ENCODE peak calls at places on chromosomes 1 and 21, in eight cellular contexts. E, O, D, P, G, T, H and Q are unnamed samples.

GRCh38 chr1:113326976-113327375 is 63.3 kb upstream of the MAGI3 start:
- DNase-seq in E (no peak), P (no peak), O (no peak), T (no peak), G (no peak), D (no peak), H (no peak), Q (no peak)

GRCh38 chr1:234922987-234923386 is 205.7 kb downstream of the TOMM20 start:
- DNase-seq in G (no peak), E (no peak), D (no peak), P (no peak), H (no peak), O (no peak), T (no peak), Q (no peak)

GRCh38 chr1:72540674-72541073 is 258.3 kb upstream of the NEGR1 start:
- DNase-seq in T (no peak), E (no peak), H (no peak), O (no peak), P (no peak), D (no peak), G (no peak), Q (no peak)

GRCh38 chr1:8858888-8859706 is 19.4 kb downstream of the ENO1 start:
- DNase-seq in H (no peak), O (peak), D (peak), P (peak), T (peak), G (peak), E (peak), Q (peak)

GRCh38 chr1:51234721-51235425 is 1.2 kb upstream of the RNF11 start:
- DNase-seq in O (peak), G (no peak), D (peak), P (peak), E (no peak), H (peak), T (peak), Q (peak)

GRCh38 chr1:154151311-154151710 is 3.6 kb downstream of the NUP210L start:
- DNase-seq in H (no peak), O (no peak), G (no peak), E (no peak), T (no peak), D (no peak), P (no peak), Q (peak)

GRCh38 chr1:167054531-167054930 is 35.6 kb downstream of the GPA33 start:
- DNase-seq in G (no peak), T (no peak), E (no peak), O (no peak), D (no peak), P (no peak), H (no peak), Q (no peak)

GRCh38 chr1:228276361-228276831 is 68.6 kb downstream of the OBSCN start:
- DNase-seq in D (peak), O (no peak), P (no peak), H (no peak), T (no peak), E (no peak), G (peak), Q (no peak)

GRCh38 chr1:76066390-76066789 is 8.2 kb upstream of the ST6GALNAC3 start:
- DNase-seq in E (no peak), O (no peak), D (peak), H (no peak), T (no peak), P (no peak), G (no peak), Q (no peak)

GRCh38 chr1:9733160-9733789 is 81.7 kb downstream of the PIK3CD start:
- DNase-seq in O (no peak), G (no peak), D (no peak), T (no peak), E (no peak), H (no peak), P (no peak), Q (no peak)

GRCh38 chr1:155223017-155223416 is 14.5 kb downstream of the MTX1 start:
- DNase-seq in P (no peak), H (no peak), E (no peak), D (no peak), O (no peak), G (no peak), T (no peak), Q (no peak)

GRCh38 chr1:5727871-5728643 is 264.2 kb downstream of the NPHP4 start:
- DNase-seq in G (no peak), P (no peak), T (no peak), H (no peak), D (no peak), E (no peak), O (peak), Q (no peak)

GRCh38 chr1:94522304-94522703 is 19.3 kb downstream of the F3 start:
- DNase-seq in E (no peak), P (peak), G (no peak), H (no peak), D (no peak), T (no peak), O (peak), Q (peak)

GRCh38 chr1:203911806-203912205 is 50.4 kb downstream of the SNRPE start:
- DNase-seq in P (no peak), T (no peak), E (no peak), D (no peak), O (no peak), H (no peak), G (no peak), Q (peak)

GRCh38 chr1:3872546-3872945 is 15.3 kb downstream of the DFFB start:
- DNase-seq in T (no peak), D (no peak), H (no peak), E (no peak), O (no peak), P (no peak), G (no peak), Q (no peak)

GRCh38 chr1:160641323-160642280 is 5.2 kb downstream of the SLAMF1 start:
- DNase-seq in D (no peak), P (no peak), O (no peak), T (no peak), H (no peak), E (no peak), G (no peak), Q (no peak)

GRCh38 chr1:204506091-204506968 is 9.9 kb upstream of the MDM4 start:
- DNase-seq in O (peak), D (peak), H (no peak), T (peak), E (peak), P (peak), G (peak), Q (peak)

GRCh38 chr1:29833596-29833995 is 597.3 kb downstream of the PTPRU start:
- DNase-seq in G (no peak), O (peak), E (no peak), T (no peak), P (no peak), H (no peak), D (no peak), Q (no peak)

GRCh38 chr1:193115629-193116227 is 6.1 kb upstream of the CDC73 start:
- DNase-seq in E (no peak), D (peak), P (peak), G (no peak), H (peak), O (no peak), T (no peak), Q (peak)

GRCh38 chr1:18299441-18300338 is 181.0 kb upstream of the KLHDC7A start:
- DNase-seq in D (no peak), G (no peak), E (peak), O (peak), T (no peak), P (peak), H (no peak), Q (peak)

GRCh38 chr1:232547938-232548484 is 81.9 kb downstream of the SIPA1L2 start:
- DNase-seq in T (no peak), D (no peak), E (no peak), P (no peak), O (no peak), G (no peak), H (no peak), Q (no peak)

GRCh38 chr1:27033059-27033746 is 20.6 kb upstream of the TENT5B start:
- DNase-seq in O (peak), P (peak), H (no peak), D (no peak), T (no peak), E (no peak), G (no peak), Q (no peak)

GRCh38 chr21:35113064-35113463 is 64.0 kb upstream of the RUNX1 start:
- DNase-seq in P (no peak), H (no peak), E (no peak), G (no peak), O (no peak), T (no peak), D (no peak), Q (no peak)

GRCh38 chr1:72280714-72281113 is 1.6 kb downstream of the NEGR1 start:
- DNase-seq in H (no peak), G (no peak), E (no peak), O (no peak), D (no peak), T (no peak), P (no peak), Q (peak)

GRCh38 chr1:174912243-174912642 is 87.5 kb upstream of the CACYBP start:
- DNase-seq in G (no peak), O (no peak), T (no peak), D (no peak), H (no peak), E (no peak), P (no peak), Q (no peak)

GRCh38 chr1:242467556-242468145 is 56.8 kb downstream of the PLD5 start:
- DNase-seq in O (peak), H (no peak), E (peak), P (peak), D (peak), T (peak), G (peak), Q (peak)

GRCh38 chr1:216314369-216315095 is 108.7 kb downstream of the USH2A start:
- DNase-seq in O (no peak), P (no peak), D (no peak), G (no peak), T (no peak), E (no peak), H (no peak), Q (no peak)

GRCh38 chr1:92538413-92539061 is 51.8 kb upstream of the GFI1 start:
- DNase-seq in H (no peak), P (no peak), O (no peak), D (no peak), E (no peak), G (no peak), T (no peak), Q (no peak)

GRCh38 chr21:29232601-29233541 is 65.9 kb upstream of the BACH1 start:
- DNase-seq in P (no peak), H (peak), T (no peak), D (no peak), G (no peak), E (no peak), O (no peak), Q (peak)

GRCh38 chr1:19920132-19920710 is 3.2 kb downstream of the PLA2G2E start:
- DNase-seq in E (no peak), H (no peak), D (no peak), O (no peak), T (no peak), P (no peak), G (no peak), Q (no peak)

GRCh38 chr1:62823556-62823955 is 39.6 kb downstream of the ATG4C start:
- DNase-seq in T (no peak), O (no peak), E (no peak), G (no peak), P (no peak), D (no peak), H (no peak), Q (no peak)

GRCh38 chr1:112253366-112253765 is 142.6 kb upstream of the CTTNBP2NL start:
- DNase-seq in D (no peak), O (no peak), T (no peak), E (no peak), P (no peak), H (no peak), G (no peak), Q (no peak)

GRCh38 chr1:185453496-185454192 is 136.6 kb upstream of the IVNS1ABP start:
- DNase-seq in O (no peak), T (no peak), D (peak), P (no peak), G (no peak), H (no peak), E (no peak), Q (peak)

GRCh38 chr1:27031235-27032118 is 18.8 kb upstream of the TENT5B start:
- DNase-seq in H (no peak), T (peak), P (peak), E (peak), D (peak), O (peak), G (no peak), Q (peak)

GRCh38 chr1:21299007-21299406 is 8.7 kb upstream of the ECE1 start:
- DNase-seq in O (peak), E (no peak), H (no peak), T (no peak), G (no peak), D (no peak), P (peak), Q (no peak)

GRCh38 chr1:56404066-56404465 is 175.3 kb downstream of the PLPP3 start:
- DNase-seq in O (no peak), D (no peak), P (no peak), G (no peak), E (no peak), H (no peak), T (no peak), Q (no peak)

GRCh38 chr1:60598055-60598910 is 484.1 kb upstream of the NFIA start:
- DNase-seq in P (no peak), H (no peak), E (no peak), D (no peak), G (no peak), O (no peak), T (no peak), Q (no peak)

GRCh38 chr1:210407207-210407886 is 78.6 kb downstream of the HHAT start:
- DNase-seq in P (peak), H (no peak), G (peak), O (peak), T (peak), D (peak), E (peak), Q (peak)

GRCh38 chr1:21669287-21670058 is at the start of gene RAP1GAP:
- DNase-seq in E (peak), P (peak), D (peak), O (no peak), H (no peak), T (peak), G (peak), Q (peak)

GRCh38 chr1:118978914-118979701 is 9.0 kb downstream of the TBX15 start:
- DNase-seq in H (no peak), D (no peak), G (no peak), O (no peak), E (no peak), P (no peak), T (no peak), Q (peak)